ENCODE peak calls at places on chromosome 14, in ten cellular contexts. One of them, this sample, is unnamed.

GRCh38 chr14:64444984-64445845 is 20.1 kb upstream of the AKAP5 start:
- DNase-seq in HCT116: no peak
- DNase-seq in thoracic aorta: no peak
- DNase-seq in pancreas: no peak
- DNase-seq in astrocyte: peak; percentile 83
- DNase-seq in fibroblast of lung: peak; percentile 90
- DNase-seq in GM12878: peak; percentile 84
- DNase-seq in stomach: no peak
- DNase-seq in heart right ventricle: no peak
- DNase-seq in lower lobe of right lung: no peak
- DNase-seq in this sample: no peak

GRCh38 chr14:51302319-51303030 is 62.4 kb downstream of the TMX1 start:
- DNase-seq in thoracic aorta: no peak
- DNase-seq in stomach: no peak
- DNase-seq in fibroblast of lung: peak; percentile 41
- DNase-seq in lower lobe of right lung: no peak
- DNase-seq in GM12878: no peak
- DNase-seq in astrocyte: peak; percentile 36
- DNase-seq in pancreas: no peak
- DNase-seq in HCT116: no peak
- DNase-seq in heart right ventricle: no peak
- DNase-seq in this sample: no peak

GRCh38 chr14:95515080-95515489 is 1.4 kb downstream of the SYNE3 start:
- DNase-seq in GM12878: no peak
- DNase-seq in astrocyte: no peak
- DNase-seq in stomach: no peak
- DNase-seq in HCT116: no peak
- DNase-seq in fibroblast of lung: no peak
- DNase-seq in heart right ventricle: no peak
- DNase-seq in thoracic aorta: no peak
- DNase-seq in pancreas: no peak
- DNase-seq in lower lobe of right lung: peak; percentile 63
- DNase-seq in this sample: peak; percentile 74

GRCh38 chr14:47438650-47439140 is 236.7 kb downstream of the MDGA2 start:
- DNase-seq in fibroblast of lung: peak; percentile 86
- DNase-seq in lower lobe of right lung: no peak
- DNase-seq in thoracic aorta: no peak
- DNase-seq in pancreas: no peak
- DNase-seq in stomach: no peak
- DNase-seq in astrocyte: peak; percentile 83
- DNase-seq in heart right ventricle: no peak
- DNase-seq in HCT116: no peak
- DNase-seq in GM12878: no peak
- DNase-seq in this sample: no peak

GRCh38 chr14:31461545-31461944 is 4.2 kb upstream of the DTD2 start:
- DNase-seq in astrocyte: no peak
- DNase-seq in pancreas: no peak
- DNase-seq in stomach: no peak
- DNase-seq in lower lobe of right lung: no peak
- DNase-seq in HCT116: no peak
- DNase-seq in thoracic aorta: no peak
- DNase-seq in fibroblast of lung: no peak
- DNase-seq in GM12878: no peak
- DNase-seq in heart right ventricle: no peak
- DNase-seq in this sample: no peak

GRCh38 chr14:22456986-22457594 is 131.9 kb downstream of the DAD1 start:
- DNase-seq in stomach: no peak
- DNase-seq in GM12878: no peak
- DNase-seq in lower lobe of right lung: no peak
- DNase-seq in HCT116: no peak
- DNase-seq in pancreas: no peak
- DNase-seq in astrocyte: no peak
- DNase-seq in thoracic aorta: no peak
- DNase-seq in fibroblast of lung: no peak
- DNase-seq in heart right ventricle: no peak
- DNase-seq in this sample: no peak

GRCh38 chr14:90453401-90453951 is 56.6 kb downstream of the CALM1 start:
- DNase-seq in heart right ventricle: peak; percentile 71
- DNase-seq in astrocyte: peak; percentile 23
- DNase-seq in GM12878: no peak
- DNase-seq in pancreas: peak; percentile 51
- DNase-seq in stomach: peak; percentile 35
- DNase-seq in HCT116: no peak
- DNase-seq in fibroblast of lung: peak; percentile 48
- DNase-seq in thoracic aorta: no peak
- DNase-seq in lower lobe of right lung: no peak
- DNase-seq in this sample: peak; percentile 81

GRCh38 chr14:91947196-91948184 is at the start of gene FBLN5:
- DNase-seq in fibroblast of lung: peak; percentile 88
- DNase-seq in thoracic aorta: no peak
- DNase-seq in GM12878: no peak
- DNase-seq in HCT116: no peak
- DNase-seq in stomach: peak; percentile 60
- DNase-seq in astrocyte: peak; percentile 86
- DNase-seq in heart right ventricle: peak; percentile 51
- DNase-seq in lower lobe of right lung: peak; percentile 79
- DNase-seq in pancreas: peak; percentile 71
- DNase-seq in this sample: peak; percentile 63

GRCh38 chr14:79278286-79278797 is 933.0 kb downstream of the DIO2 start:
- DNase-seq in fibroblast of lung: no peak
- DNase-seq in heart right ventricle: no peak
- DNase-seq in thoracic aorta: no peak
- DNase-seq in pancreas: peak; percentile 29
- DNase-seq in HCT116: no peak
- DNase-seq in stomach: no peak
- DNase-seq in lower lobe of right lung: no peak
- DNase-seq in GM12878: no peak
- DNase-seq in astrocyte: no peak
- DNase-seq in this sample: peak; percentile 23

GRCh38 chr14:79278798-79279644 is 932.3 kb downstream of the DIO2 start:
- DNase-seq in pancreas: peak; percentile 87
- DNase-seq in heart right ventricle: peak; percentile 32
- DNase-seq in HCT116: no peak
- DNase-seq in GM12878: no peak
- DNase-seq in stomach: peak; percentile 84
- DNase-seq in thoracic aorta: peak; percentile 45
- DNase-seq in fibroblast of lung: peak; percentile 96
- DNase-seq in astrocyte: peak; percentile 92
- DNase-seq in lower lobe of right lung: peak; percentile 88
- DNase-seq in this sample: peak; percentile 91

GRCh38 chr14:79275367-79275655 is 936.0 kb downstream of the DIO2 start:
- DNase-seq in HCT116: no peak
- DNase-seq in thoracic aorta: no peak
- DNase-seq in fibroblast of lung: no peak
- DNase-seq in heart right ventricle: no peak
- DNase-seq in stomach: no peak
- DNase-seq in lower lobe of right lung: no peak
- DNase-seq in GM12878: no peak
- DNase-seq in astrocyte: no peak
- DNase-seq in pancreas: no peak
- DNase-seq in this sample: no peak

GRCh38 chr14:79271122-79271521 is 940.2 kb downstream of the DIO2 start:
- DNase-seq in heart right ventricle: no peak
- DNase-seq in thoracic aorta: no peak
- DNase-seq in stomach: no peak
- DNase-seq in lower lobe of right lung: no peak
- DNase-seq in pancreas: no peak
- DNase-seq in GM12878: no peak
- DNase-seq in HCT116: no peak
- DNase-seq in astrocyte: no peak
- DNase-seq in fibroblast of lung: no peak
- DNase-seq in this sample: no peak

DNA sequence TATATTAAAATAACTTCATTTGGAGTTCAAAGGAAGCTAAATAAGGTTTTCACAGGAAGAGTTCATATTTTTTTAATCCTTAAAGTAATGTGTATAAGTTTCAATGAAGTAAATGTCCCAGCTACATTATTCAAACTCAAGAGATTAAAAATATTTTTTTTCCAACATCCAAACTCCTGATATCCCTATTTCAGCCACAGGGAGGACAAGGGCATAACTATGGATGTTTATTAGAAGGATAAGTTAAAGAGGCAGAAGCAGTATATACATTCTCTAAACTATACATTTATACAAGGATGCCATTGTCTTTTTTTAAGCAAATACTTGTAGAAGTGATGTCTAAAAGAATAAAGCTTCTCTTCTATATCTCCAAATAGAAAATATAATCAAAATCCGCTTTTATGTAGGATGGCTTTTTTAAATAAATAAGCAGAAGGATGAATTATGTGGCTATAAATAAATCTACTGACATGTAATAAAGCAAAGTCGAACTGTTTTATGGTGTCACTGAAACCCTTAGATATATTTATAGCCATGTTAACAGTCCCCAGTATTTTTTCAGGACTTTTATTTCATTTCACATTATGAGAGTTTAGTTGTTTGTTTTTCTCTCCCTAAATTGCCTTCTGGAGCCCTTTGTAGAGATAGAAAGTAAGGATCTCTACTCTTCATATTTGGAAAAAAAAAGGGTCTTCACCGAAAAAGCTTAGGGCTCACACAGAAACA is 936.5 kb downstream of the DIO2 start:
- DNase-seq in lower lobe of right lung: no peak
- DNase-seq in GM12878: no peak
- DNase-seq in pancreas: no peak
- DNase-seq in stomach: no peak
- DNase-seq in HCT116: no peak
- DNase-seq in heart right ventricle: no peak
- DNase-seq in astrocyte: no peak
- DNase-seq in thoracic aorta: no peak
- DNase-seq in fibroblast of lung: no peak
- DNase-seq in this sample: no peak
- TF ChIP-seq CTCF in lower lobe of right lung: no peak
- TF ChIP-seq CTCF in GM12878: no peak
- TF ChIP-seq CTCF in pancreas: no peak
- TF ChIP-seq CTCF in stomach: no peak
- TF ChIP-seq CTCF in HCT116: no peak
- TF ChIP-seq CTCF in heart right ventricle: no peak
- TF ChIP-seq CTCF in astrocyte: peak; percentile 25
- TF ChIP-seq CTCF in thoracic aorta: no peak
- TF ChIP-seq CTCF in fibroblast of lung: peak; percentile 47
- TF ChIP-seq CTCF in this sample: no peak

DNA sequence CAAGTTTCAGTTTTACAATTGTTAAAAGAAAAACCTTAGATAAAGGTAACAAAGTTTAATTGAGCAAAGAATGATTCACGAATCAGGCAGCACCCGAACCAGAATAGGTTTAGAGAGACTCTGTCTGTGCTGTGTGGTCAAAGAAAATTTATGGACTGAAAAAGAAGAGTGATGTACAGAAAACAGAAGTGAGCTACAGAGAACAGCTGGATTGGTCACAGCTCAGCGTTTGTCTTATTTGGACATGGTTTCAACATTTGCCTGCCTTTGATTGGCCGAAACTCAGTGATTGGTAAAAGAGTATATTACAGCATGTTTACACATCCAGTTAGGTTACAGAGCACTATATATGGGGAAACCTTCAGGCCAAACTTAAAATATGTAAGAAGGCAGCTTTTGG is 703.2 kb upstream of the STXBP6 start:
- DNase-seq in HCT116: no peak
- DNase-seq in lower lobe of right lung: no peak
- DNase-seq in stomach: no peak
- DNase-seq in GM12878: no peak
- DNase-seq in fibroblast of lung: no peak
- DNase-seq in heart right ventricle: no peak
- DNase-seq in astrocyte: no peak
- DNase-seq in thoracic aorta: no peak
- DNase-seq in pancreas: no peak
- DNase-seq in this sample: no peak
- H3K9me3 ChIP-seq in HCT116: peaks cover 20% of the 10 kb centered on the region
- H3K9me3 ChIP-seq in lower lobe of right lung: no peaks in the 10 kb centered on the region
- H3K9me3 ChIP-seq in stomach: no peaks in the 10 kb centered on the region
- H3K9me3 ChIP-seq in GM12878: no peaks in the 10 kb centered on the region
- H3K9me3 ChIP-seq in fibroblast of lung: no peaks in the 10 kb centered on the region
- H3K9me3 ChIP-seq in heart right ventricle: peaks cover 4% of the 10 kb centered on the region
- H3K9me3 ChIP-seq in astrocyte: peaks cover under 1% of the 10 kb centered on the region
- H3K9me3 ChIP-seq in thoracic aorta: no peaks in the 10 kb centered on the region
- H3K9me3 ChIP-seq in pancreas: no peaks in the 10 kb centered on the region
- H3K9me3 ChIP-seq in this sample: no peaks in the 10 kb centered on the region

GRCh38 chr14:72723741-72724530 is 170.0 kb downstream of the DPF3 start:
- DNase-seq in astrocyte: no peak
- DNase-seq in lower lobe of right lung: no peak
- DNase-seq in fibroblast of lung: no peak
- DNase-seq in pancreas: no peak
- DNase-seq in stomach: no peak
- DNase-seq in heart right ventricle: no peak
- DNase-seq in GM12878: no peak
- DNase-seq in thoracic aorta: no peak
- DNase-seq in HCT116: no peak
- DNase-seq in this sample: no peak

GRCh38 chr14:72722201-72722785 is 171.6 kb downstream of the DPF3 start:
- DNase-seq in astrocyte: no peak
- DNase-seq in stomach: no peak
- DNase-seq in thoracic aorta: no peak
- DNase-seq in lower lobe of right lung: no peak
- DNase-seq in heart right ventricle: no peak
- DNase-seq in HCT116: no peak
- DNase-seq in GM12878: no peak
- DNase-seq in fibroblast of lung: no peak
- DNase-seq in pancreas: no peak
- DNase-seq in this sample: no peak

GRCh38 chr14:72731252-72732020 is 162.5 kb downstream of the DPF3 start:
- DNase-seq in lower lobe of right lung: no peak
- DNase-seq in GM12878: no peak
- DNase-seq in heart right ventricle: no peak
- DNase-seq in HCT116: no peak
- DNase-seq in astrocyte: no peak
- DNase-seq in pancreas: no peak
- DNase-seq in stomach: no peak
- DNase-seq in thoracic aorta: no peak
- DNase-seq in fibroblast of lung: no peak
- DNase-seq in this sample: no peak

GRCh38 chr14:72730468-72730867 is 163.4 kb downstream of the DPF3 start:
- DNase-seq in HCT116: no peak
- DNase-seq in stomach: no peak
- DNase-seq in fibroblast of lung: no peak
- DNase-seq in heart right ventricle: no peak
- DNase-seq in astrocyte: no peak
- DNase-seq in GM12878: no peak
- DNase-seq in lower lobe of right lung: no peak
- DNase-seq in thoracic aorta: no peak
- DNase-seq in pancreas: no peak
- DNase-seq in this sample: no peak

GRCh38 chr14:72726444-72726843 is 167.5 kb downstream of the DPF3 start:
- DNase-seq in HCT116: no peak
- DNase-seq in thoracic aorta: no peak
- DNase-seq in fibroblast of lung: peak; percentile 32
- DNase-seq in heart right ventricle: no peak
- DNase-seq in pancreas: no peak
- DNase-seq in lower lobe of right lung: no peak
- DNase-seq in stomach: no peak
- DNase-seq in GM12878: no peak
- DNase-seq in astrocyte: no peak
- DNase-seq in this sample: no peak
- H3K27ac ChIP-seq in HCT116: no peak overlapping the region
- H3K27ac ChIP-seq in thoracic aorta: peak overlapping the region; percentile 46
- H3K27ac ChIP-seq in fibroblast of lung: no peak overlapping the region
- H3K27ac ChIP-seq in heart right ventricle: no peak overlapping the region
- H3K27ac ChIP-seq in pancreas: no peak overlapping the region
- H3K27ac ChIP-seq in lower lobe of right lung: no peak overlapping the region
- H3K27ac ChIP-seq in stomach: no peak overlapping the region
- H3K27ac ChIP-seq in GM12878: no peak overlapping the region
- H3K27ac ChIP-seq in astrocyte: no peak overlapping the region
- H3K27ac ChIP-seq in this sample: no peak overlapping the region

GRCh38 chr14:104506461-104507253 is 72.9 kb upstream of the C14orf180 start:
- DNase-seq in pancreas: no peak
- DNase-seq in stomach: no peak
- DNase-seq in thoracic aorta: no peak
- DNase-seq in HCT116: no peak
- DNase-seq in lower lobe of right lung: no peak
- DNase-seq in heart right ventricle: no peak
- DNase-seq in GM12878: no peak
- DNase-seq in astrocyte: no peak
- DNase-seq in fibroblast of lung: no peak
- DNase-seq in this sample: no peak

GRCh38 chr14:104503691-104504090 is 75.9 kb upstream of the C14orf180 start:
- DNase-seq in GM12878: no peak
- DNase-seq in stomach: no peak
- DNase-seq in astrocyte: no peak
- DNase-seq in HCT116: no peak
- DNase-seq in thoracic aorta: no peak
- DNase-seq in fibroblast of lung: no peak
- DNase-seq in pancreas: no peak
- DNase-seq in lower lobe of right lung: no peak
- DNase-seq in heart right ventricle: no peak
- DNase-seq in this sample: no peak

GRCh38 chr14:104502060-104502459 is 77.5 kb upstream of the C14orf180 start:
- DNase-seq in HCT116: no peak
- DNase-seq in GM12878: no peak
- DNase-seq in fibroblast of lung: no peak
- DNase-seq in pancreas: no peak
- DNase-seq in lower lobe of right lung: no peak
- DNase-seq in stomach: no peak
- DNase-seq in astrocyte: no peak
- DNase-seq in heart right ventricle: no peak
- DNase-seq in thoracic aorta: no peak
- DNase-seq in this sample: no peak

GRCh38 chr14:104505085-104506074 is 74.2 kb upstream of the C14orf180 start:
- DNase-seq in astrocyte: no peak
- DNase-seq in stomach: no peak
- DNase-seq in HCT116: no peak
- DNase-seq in thoracic aorta: no peak
- DNase-seq in fibroblast of lung: no peak
- DNase-seq in lower lobe of right lung: no peak
- DNase-seq in pancreas: no peak
- DNase-seq in GM12878: no peak
- DNase-seq in heart right ventricle: no peak
- DNase-seq in this sample: no peak

DNA sequence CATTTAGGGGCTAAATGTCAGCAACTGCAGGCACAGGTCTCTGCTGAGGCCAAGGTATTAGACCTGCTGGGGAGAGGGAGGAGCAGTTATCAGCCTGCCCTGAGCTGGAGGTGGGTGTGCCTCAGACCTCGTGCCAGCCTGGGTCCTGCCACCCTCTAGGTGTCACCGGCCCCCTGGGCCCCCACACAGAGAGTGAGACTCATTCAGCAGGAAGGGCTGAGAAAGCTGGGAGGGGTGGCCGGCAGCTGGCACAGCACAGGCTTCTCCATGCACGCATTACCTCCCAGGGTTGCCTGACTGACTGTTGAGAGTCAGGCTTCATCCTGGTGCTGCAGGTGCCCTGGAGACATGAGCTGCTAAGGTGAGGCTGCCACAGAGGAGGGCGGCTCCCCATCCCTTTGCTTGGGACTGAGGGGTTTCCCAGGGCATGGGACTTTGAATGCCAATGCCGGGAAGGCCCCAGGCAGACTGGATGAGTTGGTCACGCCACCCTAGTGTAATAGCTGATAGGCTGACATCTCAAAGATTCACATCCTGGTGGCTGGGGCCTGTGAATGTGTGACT is 75.3 kb upstream of the C14orf180 start:
- DNase-seq in HCT116: no peak
- DNase-seq in stomach: no peak
- DNase-seq in thoracic aorta: no peak
- DNase-seq in fibroblast of lung: no peak
- DNase-seq in heart right ventricle: no peak
- DNase-seq in lower lobe of right lung: no peak
- DNase-seq in astrocyte: no peak
- DNase-seq in GM12878: no peak
- DNase-seq in pancreas: no peak
- DNase-seq in this sample: peak; percentile 45
- TF ChIP-seq CTCF in HCT116: no peak
- TF ChIP-seq CTCF in stomach: no peak
- TF ChIP-seq CTCF in thoracic aorta: no peak
- TF ChIP-seq CTCF in fibroblast of lung: no peak
- TF ChIP-seq CTCF in heart right ventricle: no peak
- TF ChIP-seq CTCF in lower lobe of right lung: no peak
- TF ChIP-seq CTCF in astrocyte: no peak
- TF ChIP-seq CTCF in GM12878: no peak
- TF ChIP-seq CTCF in pancreas: no peak
- TF ChIP-seq CTCF in this sample: no peak

This sample was measured in upper lobe of left lung.